ENCODE peak calls at places on chromosomes 1 and 21, in eight cellular contexts. S is cardiac fibroblast; C is lower lobe of right lung; V is CD8-positive, alpha-beta T cell; D is astrocyte of the cerebellum; B is GM23338; F is astrocyte of the spinal cord; P is tibial nerve. R is an unnamed sample.

GRCh38 chr21:29267666-29268065 is 31.1 kb upstream of the BACH1 start:
- DNase-seq in S (no peak), C (no peak), V (no peak), D (no peak), B (no peak), F (no peak), P (no peak), R (no peak)

GRCh38 chr1:82515650-82516049 is 714.9 kb downstream of the ADGRL2 start:
- DNase-seq in S (no peak), C (no peak), V (no peak), D (no peak), B (no peak), F (no peak), P (no peak), R (peak)

GRCh38 chr1:31855038-31855845 is 39.4 kb upstream of the SPOCD1 start:
- DNase-seq in S (peak), C (no peak), V (no peak), D (no peak), B (no peak), F (peak), P (no peak), R (peak)

GRCh38 chr1:55727010-55727409 is 511.8 kb upstream of the USP24 start:
- DNase-seq in S (peak), C (no peak), V (no peak), D (peak), B (no peak), F (peak), P (no peak), R (peak)

GRCh38 chr1:75438355-75438754 is 172.6 kb downstream of the SLC44A5 start:
- DNase-seq in S (no peak), C (no peak), V (no peak), D (no peak), B (no peak), F (peak), P (no peak), R (no peak)

GRCh38 chr1:87392241-87393192 is 63.8 kb downstream of the LMO4 start:
- DNase-seq in S (peak), C (no peak), V (no peak), D (peak), B (no peak), F (peak), P (no peak), R (peak)

GRCh38 chr1:228891134-228892034 is 156.1 kb downstream of the RHOU start:
- DNase-seq in S (no peak), C (no peak), V (no peak), D (no peak), B (no peak), F (no peak), P (no peak), R (peak)

GRCh38 chr21:44299085-44299457 is 782 bp upstream of the PFKL start:
- DNase-seq in S (peak), C (no peak), V (no peak), D (no peak), B (no peak), F (peak), P (no peak), R (peak)

GRCh38 chr1:23483327-23484252 is at the start of gene ASAP3:
- DNase-seq in S (peak), C (peak), V (peak), D (peak), B (peak), F (peak), P (no peak), R (peak)

GRCh38 chr1:17877316-17877715 is 122.2 kb downstream of the ACTL8 start:
- DNase-seq in S (no peak), C (no peak), V (no peak), D (no peak), B (no peak), F (no peak), P (no peak), R (no peak)

GRCh38 chr1:115782571-115783281 is 14.2 kb upstream of the CASQ2 start:
- DNase-seq in S (peak), C (no peak), V (no peak), D (no peak), B (peak), F (peak), P (no peak), R (peak)

GRCh38 chr1:27402349-27402754 is 9.9 kb downstream of the GPR3 start:
- DNase-seq in S (peak), C (peak), V (no peak), D (no peak), B (peak), F (peak), P (peak), R (peak)

GRCh38 chr1:192559115-192560006 is 16.2 kb upstream of the RGS1 start:
- DNase-seq in S (peak), C (no peak), V (no peak), D (peak), B (no peak), F (peak), P (no peak), R (peak)

GRCh38 chr1:37152491-37152890 is 118.2 kb upstream of the GRIK3 start:
- DNase-seq in S (no peak), C (no peak), V (no peak), D (no peak), B (no peak), F (no peak), P (no peak), R (no peak)

GRCh38 chr1:75836528-75836927 is 39.8 kb downstream of the MSH4 start:
- DNase-seq in S (no peak), C (no peak), V (no peak), D (no peak), B (no peak), F (no peak), P (no peak), R (no peak)

GRCh38 chr1:155983191-155984023 is 5.1 kb upstream of the ARHGEF2 start:
- DNase-seq in S (peak), C (no peak), V (no peak), D (peak), B (peak), F (peak), P (peak), R (peak)

GRCh38 chr1:31726715-31727114 is 22.9 kb upstream of the COL16A1 start:
- DNase-seq in S (no peak), C (no peak), V (no peak), D (no peak), B (no peak), F (no peak), P (no peak), R (no peak)

GRCh38 chr1:71660417-71660816 is 579.6 kb upstream of the ZRANB2 start:
- DNase-seq in S (no peak), C (no peak), V (no peak), D (peak), B (no peak), F (peak), P (no peak), R (peak)

GRCh38 chr1:65541161-65541560 is 120.7 kb downstream of the LEPR start:
- DNase-seq in S (no peak), C (no peak), V (no peak), D (no peak), B (no peak), F (no peak), P (no peak), R (no peak)

GRCh38 chr1:85047472-85048295 is 616 bp downstream of the MCOLN3 start:
- DNase-seq in S (no peak), C (peak), V (no peak), D (no peak), B (peak), F (no peak), P (no peak), R (no peak)

GRCh38 chr1:46522184-46522968 is 29.1 kb downstream of the KNCN start:
- DNase-seq in S (peak), C (peak), V (no peak), D (peak), B (no peak), F (peak), P (peak), R (peak)

GRCh38 chr1:153919879-153920852 is 2.6 kb downstream of the GATAD2B start:
- DNase-seq in S (peak), C (no peak), V (peak), D (no peak), B (no peak), F (peak), P (no peak), R (peak)
- TF ChIP-seq CTCF in S (peak), C (no peak), V (peak), D (peak), B (peak), F (peak), P (no peak), R (peak)

DNA sequence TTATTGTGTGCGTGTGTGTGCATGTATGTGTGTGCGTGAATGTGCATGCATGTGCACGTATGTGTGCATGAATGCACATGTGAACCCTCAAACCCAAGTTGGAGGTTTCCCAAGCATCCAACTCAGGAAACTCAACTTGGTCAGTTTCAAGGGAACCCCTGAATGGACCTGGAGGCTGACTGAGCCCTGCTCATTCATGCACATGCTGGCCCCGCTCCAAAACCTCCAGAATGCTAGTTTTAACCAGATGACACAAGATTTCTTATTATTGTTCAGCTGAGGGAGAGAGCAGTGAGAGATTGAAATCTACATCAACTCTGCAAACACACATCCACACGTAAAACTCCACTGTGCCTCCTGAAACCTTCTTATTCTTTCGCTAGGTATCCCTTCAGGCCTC is 104.4 kb downstream of the OMA1 start:
- DNase-seq in S (no peak), C (no peak), V (no peak), D (peak), B (no peak), F (peak), P (no peak), R (peak)
- H3K4me3 ChIP-seq in S (no peak), C (no peak), V (no peak), D (no peak), B (no peak), F (no peak), P (no peak), R (no peak)

DNA sequence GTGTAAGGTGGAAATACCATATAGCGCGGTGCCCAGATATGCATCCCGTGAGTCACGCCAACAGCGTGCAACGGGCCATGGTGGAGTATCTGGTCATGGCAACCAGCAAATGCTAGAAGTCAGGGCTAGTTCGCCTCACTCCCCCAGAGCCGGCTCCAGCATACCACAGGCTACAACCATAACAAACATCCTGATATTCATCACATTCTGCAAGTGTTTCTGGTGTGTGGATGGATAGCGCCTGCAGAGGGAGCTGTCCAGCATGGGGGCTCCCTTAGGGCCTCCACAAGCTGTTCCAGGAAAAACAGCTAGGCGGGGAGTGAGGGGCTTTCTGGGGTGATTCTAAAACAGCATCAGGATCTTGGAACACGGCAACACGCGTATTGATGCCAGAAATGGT is 6.8 kb downstream of the C1orf198 start:
- DNase-seq in S (no peak), C (no peak), V (no peak), D (no peak), B (peak), F (no peak), P (no peak), R (no peak)
- TF ChIP-seq CTCF in S (peak), C (no peak), V (no peak), D (peak), B (peak), F (peak), P (no peak), R (peak)

GRCh38 chr1:21553116-21553926 is 44.1 kb downstream of the ALPL start:
- DNase-seq in S (peak), C (no peak), V (no peak), D (no peak), B (peak), F (peak), P (no peak), R (peak)
- H3K4me3 ChIP-seq in S (peak), C (no peak), V (no peak), D (no peak), B (peak), F (no peak), P (no peak), R (no peak)

GRCh38 chr1:209249785-209250441 is 333.6 kb upstream of the CAMK1G start:
- DNase-seq in S (no peak), C (no peak), V (no peak), D (no peak), B (no peak), F (no peak), P (no peak), R (no peak)

GRCh38 chr1:209246660-209247059 is 336.9 kb upstream of the CAMK1G start:
- DNase-seq in S (no peak), C (no peak), V (no peak), D (no peak), B (no peak), F (peak), P (no peak), R (peak)

GRCh38 chr1:209249280-209249670 is 334.2 kb upstream of the CAMK1G start:
- DNase-seq in S (no peak), C (no peak), V (no peak), D (no peak), B (peak), F (no peak), P (no peak), R (no peak)

GRCh38 chr1:209250970-209251636 is 332.4 kb upstream of the CAMK1G start:
- DNase-seq in S (no peak), C (no peak), V (no peak), D (no peak), B (no peak), F (no peak), P (no peak), R (no peak)

GRCh38 chr1:209248649-209249279 is 334.8 kb upstream of the CAMK1G start:
- DNase-seq in S (peak), C (no peak), V (no peak), D (peak), B (peak), F (peak), P (peak), R (peak)
- TF ChIP-seq CTCF in S (peak), C (peak), V (peak), D (peak), B (peak), F (peak), P (peak), R (peak)

DNA sequence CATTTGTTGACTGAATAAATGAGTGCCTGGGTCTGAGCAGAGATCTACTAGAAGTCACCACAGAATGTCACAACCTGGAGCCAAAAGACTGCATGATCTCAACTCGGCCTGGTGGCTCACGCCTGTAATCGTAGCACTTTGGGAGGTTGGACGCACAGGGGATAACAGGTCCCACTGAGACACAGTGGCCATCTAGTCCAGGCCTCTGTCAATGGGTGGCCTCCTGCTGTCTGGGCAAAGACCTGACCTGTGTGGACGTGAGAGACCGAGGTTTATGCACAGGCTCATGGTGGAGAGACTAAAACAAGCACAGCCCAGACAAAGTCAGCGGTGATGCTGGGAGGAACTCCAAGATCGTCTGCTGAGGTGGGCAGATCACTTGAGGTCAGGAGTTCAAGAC is 103.0 kb upstream of the BACE2 start:
- DNase-seq in S (no peak), C (no peak), V (no peak), D (no peak), B (no peak), F (no peak), P (no peak), R (no peak)
- H3K4me3 ChIP-seq in S (no peak), C (no peak), V (no peak), D (no peak), B (no peak), F (no peak), P (no peak), R (no peak)

GRCh38 chr1:2820731-2821372 is 19.4 kb upstream of the TTC34 start:
- DNase-seq in S (no peak), C (no peak), V (no peak), D (no peak), B (no peak), F (no peak), P (no peak), R (no peak)

GRCh38 chr1:2822621-2823145 is 21.2 kb upstream of the TTC34 start:
- DNase-seq in S (no peak), C (peak), V (no peak), D (no peak), B (no peak), F (no peak), P (no peak), R (no peak)

GRCh38 chr1:2821373-2821955 is 20.0 kb upstream of the TTC34 start:
- DNase-seq in S (no peak), C (no peak), V (no peak), D (no peak), B (no peak), F (no peak), P (no peak), R (no peak)

GRCh38 chr1:2823921-2824660 is 22.6 kb upstream of the TTC34 start:
- DNase-seq in S (no peak), C (peak), V (no peak), D (no peak), B (no peak), F (no peak), P (no peak), R (no peak)

GRCh38 chr1:2821970-2822620 is 20.6 kb upstream of the TTC34 start:
- DNase-seq in S (no peak), C (peak), V (peak), D (no peak), B (peak), F (no peak), P (no peak), R (no peak)
- TF ChIP-seq CTCF in S (no peak), C (peak), V (peak), D (no peak), B (peak), F (no peak), P (peak), R (no peak)

DNA sequence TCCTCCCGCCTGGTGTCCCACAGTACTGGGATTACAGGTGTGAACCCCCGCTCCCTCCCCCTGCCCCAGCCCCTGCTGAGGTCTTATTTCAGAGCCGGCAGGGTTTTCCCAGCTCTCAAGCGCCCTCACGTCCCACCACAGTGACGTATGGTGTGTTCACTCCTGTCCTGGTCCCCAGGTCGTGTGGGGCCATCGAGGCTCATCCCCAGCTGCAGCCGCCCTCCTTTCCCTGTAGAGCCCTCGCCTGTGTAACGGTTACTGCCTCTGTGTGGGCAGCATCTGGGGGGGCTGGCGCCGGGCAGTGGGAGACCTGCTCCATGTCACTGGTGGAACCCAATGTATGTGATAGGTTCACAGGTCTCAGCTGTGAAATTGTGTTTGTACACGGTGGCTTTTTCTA is 23.2 kb downstream of the SKI start:
- DNase-seq in S (no peak), C (no peak), V (no peak), D (no peak), B (no peak), F (no peak), P (no peak), R (no peak)
- H3K4me3 ChIP-seq in S (no peak), C (no peak), V (no peak), D (no peak), B (no peak), F (no peak), P (no peak), R (no peak)